ENCODE peak calls at places on chromosomes 13 and 19, in seven cellular contexts. Z is uterus; P is heart right ventricle; X is effector memory CD4-positive, alpha-beta T cell; W is HS-27A; Y is AG09319; J is frontal cortex. E is an unnamed sample.

GRCh38 chr19:9958451-9958850 is 22.1 kb upstream of the OLFM2 start:
- DNase-seq in Z (no peak), P (no peak), X (no peak), W (no peak), Y (peak), J (no peak), E (no peak)

GRCh38 chr13:24615911-24616472 is 64.2 kb upstream of the ATP12A start:
- DNase-seq in Z (no peak), P (no peak), X (no peak), W (no peak), Y (no peak), J (no peak), E (no peak)

GRCh38 chr13:30752201-30752797 is 17.0 kb downstream of the ALOX5AP start:
- DNase-seq in Z (no peak), P (peak), X (no peak), W (no peak), Y (no peak), J (no peak), E (no peak)

GRCh38 chr13:65653548-65654078 is 1576.5 kb downstream of the PCDH9 start:
- DNase-seq in Z (no peak), P (no peak), X (no peak), W (no peak), Y (no peak), J (no peak), E (no peak)

GRCh38 chr19:7067716-7068115 is 1.8 kb upstream of the ZNF557 start:
- DNase-seq in Z (no peak), P (no peak), X (no peak), W (peak), Y (no peak), J (no peak), E (no peak)

GRCh38 chr19:57675881-57676280 is 5.9 kb upstream of the ZNF551 start:
- DNase-seq in Z (no peak), P (no peak), X (no peak), W (no peak), Y (no peak), J (no peak), E (no peak)

GRCh38 chr13:42894765-42895181 is 97.3 kb downstream of the EPSTI1 start:
- DNase-seq in Z (no peak), P (no peak), X (no peak), W (no peak), Y (peak), J (no peak), E (no peak)

GRCh38 chr19:50803633-50804419 is 13.6 kb downstream of the ACP4 start:
- DNase-seq in Z (no peak), P (peak), X (peak), W (no peak), Y (no peak), J (no peak), E (peak)

GRCh38 chr19:38401148-38401547 is 1.7 kb upstream of the FAM98C start:
- DNase-seq in Z (no peak), P (no peak), X (no peak), W (no peak), Y (no peak), J (no peak), E (no peak)

GRCh38 chr19:41934849-41935374 is 6.7 kb upstream of the ERFL start:
- DNase-seq in Z (peak), P (peak), X (peak), W (no peak), Y (no peak), J (peak), E (peak)

E was measured in effector CD4-positive, alpha-beta T cell.